ENCODE peak calls at places on chromosomes 12 and 14, in five cellular contexts. S is esophagus squamous epithelium, A is IMR-90, H is sigmoid colon, J is cardiac muscle cell. K is an unnamed sample. For H3K36me3, the result is how much of the 10 kb centered on the place peaks cover.

GRCh38 chr14:50007123-50007903 is 109.1 kb downstream of the VCPKMT start:
- DNase-seq in J (peak), H (no peak), A (no peak), S (no peak), K (no peak)

GRCh38 chr12:80419660-80420059 is 24.4 kb upstream of the PTPRQ start:
- DNase-seq in J (no peak), H (no peak), S (no peak), A (peak), K (no peak)

GRCh38 chr14:51211149-51211548 is 28.9 kb upstream of the TMX1 start:
- DNase-seq in J (no peak), S (no peak), H (no peak), A (peak), K (no peak)

GRCh38 chr14:95984206-95984605 is 55.0 kb upstream of the C14orf132 start:
- DNase-seq in H (no peak), S (no peak), A (no peak), J (no peak), K (no peak)

GRCh38 chr14:75979071-75979571 is 2.7 kb downstream of the TGFB3 start:
- DNase-seq in S (no peak), J (peak), A (peak), H (peak), K (no peak)

GRCh38 chr14:95040723-95041476 is 116.4 kb downstream of the DICER1 start:
- DNase-seq in A (peak), H (peak), J (no peak), S (no peak), K (no peak)

GRCh38 chr14:94458558-94459200 is 6.1 kb upstream of the SERPINA11 start:
- DNase-seq in J (no peak), S (no peak), H (no peak), A (no peak), K (no peak)

GRCh38 chr14:47917344-47917954 is 242.0 kb upstream of the MDGA2 start:
- DNase-seq in H (no peak), A (peak), J (peak), S (no peak), K (no peak)

GRCh38 chr14:68316078-68316868 is 476.6 kb downstream of the ZFP36L1 start:
- DNase-seq in S (no peak), A (no peak), J (no peak), H (no peak), K (no peak)

GRCh38 chr12:88242161-88242925 is 100.2 kb downstream of the TMTC3 start:
- DNase-seq in J (no peak), A (peak), H (peak), S (no peak), K (peak)

GRCh38 chr12:29782821-29783772 is 645 bp downstream of the TMTC1 start:
- DNase-seq in J (peak), A (peak), H (peak), S (no peak), K (no peak)

GRCh38 chr12:99911076-99911475 is 73.7 kb downstream of the ANKS1B start:
- DNase-seq in J (peak), H (peak), S (no peak), A (peak), K (peak)

GRCh38 chr14:37081856-37082255 is 90.5 kb downstream of the SLC25A21 start:
- DNase-seq in J (no peak), A (no peak), H (no peak), S (no peak), K (no peak)

GRCh38 chr14:53458368-53458814 is 305.3 kb upstream of the DDHD1 start:
- DNase-seq in H (no peak), S (no peak), J (no peak), A (peak), K (peak)

GRCh38 chr12:108572166-108572790 is 9.9 kb downstream of the ISCU start:
- DNase-seq in H (no peak), S (no peak), A (no peak), J (no peak), K (no peak)

GRCh38 chr12:62957233-62957953 is 22.4 kb upstream of the PPM1H start:
- DNase-seq in S (no peak), H (no peak), A (no peak), J (peak), K (no peak)

GRCh38 chr12:6923851-6924250 is 3.9 kb upstream of the ATN1 start:
- DNase-seq in J (no peak), H (peak), A (no peak), S (no peak), K (no peak)

GRCh38 chr12:106508966-106509365 is 73.8 kb upstream of the RFX4 start:
- DNase-seq in S (no peak), A (peak), J (no peak), H (no peak), K (no peak)

GRCh38 chr14:36820901-36821300 is 159.2 kb downstream of the PAX9 start:
- DNase-seq in J (no peak), A (no peak), H (no peak), S (no peak), K (no peak)

GRCh38 chr14:42057176-42057575 is 450.5 kb downstream of the LRFN5 start:
- DNase-seq in S (no peak), A (peak), J (no peak), H (no peak), K (no peak)

GRCh38 chr14:103680491-103681231 is 34.6 kb downstream of the XRCC3 start:
- DNase-seq in J (no peak), S (no peak), H (no peak), A (no peak), K (no peak)

GRCh38 chr14:103685276-103686211 is 29.7 kb downstream of the XRCC3 start:
- DNase-seq in H (no peak), A (no peak), S (no peak), J (no peak), K (no peak)

GRCh38 chr14:103684871-103685270 is 30.4 kb downstream of the XRCC3 start:
- DNase-seq in A (no peak), H (no peak), J (no peak), S (no peak), K (no peak)

GRCh38 chr14:103684471-103684870 is 30.8 kb downstream of the XRCC3 start:
- DNase-seq in A (no peak), J (no peak), S (no peak), H (no peak), K (no peak)

GRCh38 chr14:103683139-103683538 is 32.1 kb downstream of the XRCC3 start:
- DNase-seq in J (no peak), S (no peak), A (no peak), H (no peak), K (no peak)
- H3K36me3 ChIP-seq in J (under half), S (half or more), A (half or more), H (half or more), K (under half)

GRCh38 chr14:59422069-59422881 is 42.9 kb downstream of the GPR135 start:
- DNase-seq in A (no peak), S (no peak), H (no peak), J (peak), K (no peak)
- TF ChIP-seq CTCF in A (peak), S (no peak), H (no peak), J (peak), K (peak)

GRCh38 chr12:121903202-121903601 is 14.6 kb downstream of the PSMD9 start:
- DNase-seq in A (no peak), J (no peak), H (no peak), S (no peak), K (no peak)
- H3K36me3 ChIP-seq in A (half or more), J (under half), H (half or more), S (under half), K (under half)

DNA sequence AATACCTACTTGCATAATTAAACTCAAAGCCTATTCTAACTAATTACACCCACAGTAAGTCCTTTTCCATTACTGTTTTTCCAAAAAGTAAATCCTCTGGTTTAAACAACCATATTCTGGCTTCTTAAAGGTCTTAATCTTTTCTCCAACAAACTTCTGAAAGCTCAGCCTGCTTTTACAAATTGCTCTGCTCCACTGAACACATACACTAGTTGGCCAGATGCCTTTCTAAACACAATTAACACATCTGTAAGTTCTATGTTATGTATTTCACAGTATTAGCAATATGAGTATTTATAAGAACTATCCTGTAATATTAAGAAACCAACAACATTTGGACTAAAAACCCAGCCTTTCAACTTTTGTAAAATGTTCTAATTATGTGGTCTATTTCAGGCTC is 30.1 kb downstream of the PTPRB start:
- DNase-seq in J (no peak), A (no peak), S (no peak), H (no peak), K (no peak)
- TF ChIP-seq CTCF in J (no peak), A (no peak), S (no peak), H (no peak), K (no peak)

GRCh38 chr12:110337912-110338710 is 57.1 kb downstream of the ATP2A2 start:
- DNase-seq in J (no peak), A (no peak), S (no peak), H (no peak), K (no peak)
- H3K36me3 ChIP-seq in J (half or more), A (half or more), S (half or more), H (half or more), K (half or more)

GRCh38 chr12:56206373-56207166 is 15.2 kb downstream of the RNF41 start:
- DNase-seq in S (no peak), H (peak), A (peak), J (peak), K (no peak)

GRCh38 chr12:56204275-56204674 is 15.0 kb upstream of the SMARCC2 start:
- DNase-seq in J (no peak), H (no peak), A (no peak), S (no peak), K (no peak)

GRCh38 chr12:56202838-56203237 is 13.6 kb upstream of the SMARCC2 start:
- DNase-seq in H (no peak), J (no peak), S (no peak), A (no peak), K (no peak)

GRCh38 chr12:56208014-56208413 is 13.7 kb downstream of the RNF41 start:
- DNase-seq in H (no peak), S (no peak), A (no peak), J (no peak), K (no peak)

GRCh38 chr12:56205445-56205844 is 16.2 kb upstream of the SMARCC2 start:
- DNase-seq in S (no peak), J (no peak), A (no peak), H (no peak), K (no peak)
- TF ChIP-seq CTCF in S (no peak), J (peak), A (peak), H (no peak), K (no peak)